ENCODE peak calls at places on chromosomes 7 and 10, in nine cellular contexts. O is body of pancreas, H is A549, I is ovary, F is heart left ventricle, Z is spleen, W is GM12892, M is NB4, L is GM12891. J is an unnamed sample.

GRCh38 chr10:28241766-28242399 is 61.0 kb downstream of the MPP7 start:
- DNase-seq in Z (no peak), O (peak; percentile 29), M (peak; percentile 54), L (peak; percentile 6), H (peak; percentile 43), W (no peak), I (no peak), F (no peak), J (peak; percentile 17)

GRCh38 chr10:22210267-22210666 is 7.5 kb downstream of the EBLN1 start:
- DNase-seq in I (no peak), M (no peak), F (no peak), O (no peak), H (no peak), L (no peak), Z (no peak), W (no peak), J (no peak)

GRCh38 chr7:117810642-117811512 is 62.4 kb downstream of the CTTNBP2 start:
- DNase-seq in W (no peak), O (no peak), H (no peak), Z (no peak), F (no peak), M (no peak), L (no peak), I (no peak), J (no peak)

GRCh38 chr10:96902762-96903358 is 70.8 kb downstream of the LCOR start:
- DNase-seq in W (no peak), F (no peak), H (no peak), M (peak; percentile 19), I (no peak), Z (no peak), L (no peak), O (no peak), J (no peak)

GRCh38 chr10:3820255-3820654 is 35.2 kb upstream of the KLF6 start:
- DNase-seq in O (no peak), H (no peak), F (no peak), Z (no peak), W (no peak), M (no peak), L (no peak), I (no peak), J (no peak)

GRCh38 chr10:122648599-122649428 is 50.8 kb downstream of the C10orf120 start:
- DNase-seq in L (peak; percentile 35), F (no peak), O (peak; percentile 77), Z (peak; percentile 69), H (peak; percentile 30), W (no peak), I (no peak), M (peak; percentile 58), J (peak; percentile 41)

GRCh38 chr10:71632896-71633600 is 86.5 kb downstream of the C10orf105 start:
- DNase-seq in F (no peak), I (no peak), H (no peak), Z (no peak), M (no peak), L (no peak), O (no peak), W (no peak), J (no peak)

GRCh38 chr7:111561659-111561908 is 708 bp downstream of the IMMP2L start:
- DNase-seq in M (no peak), H (no peak), W (no peak), O (peak; percentile 19), Z (no peak), F (no peak), L (no peak), I (peak; percentile 33), J (no peak)

GRCh38 chr10:24541239-24541753 is 182.4 kb downstream of the ARHGAP21 start:
- DNase-seq in H (no peak), W (no peak), L (no peak), F (no peak), I (no peak), Z (no peak), O (peak; percentile 40), M (no peak), J (no peak)

GRCh38 chr7:99380032-99380822 is 5.7 kb downstream of the ARPC1B start:
- DNase-seq in F (no peak), W (no peak), O (no peak), Z (peak; percentile 86), I (no peak), H (no peak), M (peak; percentile 99), L (peak; percentile 37), J (peak; percentile 42)

GRCh38 chr7:72183835-72184234 is 228.3 kb downstream of the CALN1 start:
- DNase-seq in F (no peak), W (no peak), L (no peak), M (peak; percentile 57), Z (no peak), H (no peak), I (no peak), O (no peak), J (no peak)

GRCh38 chr10:122130474-122131110 is 140.5 kb upstream of the BTBD16 start:
- DNase-seq in F (no peak), O (no peak), W (no peak), L (no peak), M (no peak), I (no peak), Z (no peak), H (no peak), J (no peak)

GRCh38 chr7:43660141-43660540 is 69.2 kb downstream of the COA1 start:
- DNase-seq in W (no peak), F (no peak), L (no peak), I (no peak), O (no peak), M (no peak), H (no peak), Z (no peak), J (no peak)

GRCh38 chr7:100366411-100367250 is 6.7 kb upstream of the PILRA start:
- DNase-seq in O (no peak), W (peak; percentile 37), L (no peak), M (peak; percentile 88), Z (peak; percentile 85), F (no peak), I (no peak), H (no peak), J (peak; percentile 41)

GRCh38 chr10:119441151-119441821 is 101.2 kb downstream of the RGS10 start:
- DNase-seq in L (no peak), F (peak; percentile 66), M (no peak), O (no peak), Z (no peak), W (no peak), H (no peak), I (peak; percentile 79), J (no peak)

GRCh38 chr10:110918633-110919348 is at the start of gene BBIP1:
- DNase-seq in F (peak; percentile 98), Z (peak; percentile 99), W (peak; percentile 74), I (peak; percentile 97), M (peak; percentile 100), H (peak; percentile 92), L (peak; percentile 60), O (no peak), J (no peak)

GRCh38 chr10:132666733-132667612 is 119.0 kb downstream of the NKX6-2 start:
- DNase-seq in H (peak; percentile 31), F (no peak), Z (peak; percentile 20), W (no peak), L (no peak), I (no peak), M (no peak), O (no peak), J (no peak)

GRCh38 chr10:79938728-79939380 is 10.1 kb downstream of the SFTPD start:
- DNase-seq in I (no peak), Z (peak; percentile 87), M (peak; percentile 91), O (no peak), F (no peak), L (peak; percentile 30), H (no peak), W (no peak), J (peak; percentile 37)

GRCh38 chr10:14954001-14954770 is at the start of gene DCLRE1C:
- DNase-seq in I (peak; percentile 91), O (peak; percentile 91), W (peak; percentile 82), M (peak; percentile 91), Z (peak; percentile 96), H (peak; percentile 91), L (peak; percentile 76), F (peak; percentile 94), J (peak; percentile 96)
- TF ChIP-seq POLR2A in I (no peak), O (peak; percentile 79), W (peak; percentile 45), M (peak; percentile 88), Z (no peak), H (peak; percentile 77), L (peak; percentile 51), F (no peak), J (peak; percentile 87)

GRCh38 chr7:143284591-143285453 is at the start of gene TMEM139:
- DNase-seq in I (no peak), H (no peak), Z (no peak), M (no peak), W (no peak), O (peak; percentile 82), L (no peak), F (no peak), J (peak; percentile 85)
- TF ChIP-seq POLR2A in I (no peak), H (no peak), Z (no peak), M (no peak), W (no peak), O (peak; percentile 31), L (no peak), F (no peak), J (peak; percentile 48)

DNA sequence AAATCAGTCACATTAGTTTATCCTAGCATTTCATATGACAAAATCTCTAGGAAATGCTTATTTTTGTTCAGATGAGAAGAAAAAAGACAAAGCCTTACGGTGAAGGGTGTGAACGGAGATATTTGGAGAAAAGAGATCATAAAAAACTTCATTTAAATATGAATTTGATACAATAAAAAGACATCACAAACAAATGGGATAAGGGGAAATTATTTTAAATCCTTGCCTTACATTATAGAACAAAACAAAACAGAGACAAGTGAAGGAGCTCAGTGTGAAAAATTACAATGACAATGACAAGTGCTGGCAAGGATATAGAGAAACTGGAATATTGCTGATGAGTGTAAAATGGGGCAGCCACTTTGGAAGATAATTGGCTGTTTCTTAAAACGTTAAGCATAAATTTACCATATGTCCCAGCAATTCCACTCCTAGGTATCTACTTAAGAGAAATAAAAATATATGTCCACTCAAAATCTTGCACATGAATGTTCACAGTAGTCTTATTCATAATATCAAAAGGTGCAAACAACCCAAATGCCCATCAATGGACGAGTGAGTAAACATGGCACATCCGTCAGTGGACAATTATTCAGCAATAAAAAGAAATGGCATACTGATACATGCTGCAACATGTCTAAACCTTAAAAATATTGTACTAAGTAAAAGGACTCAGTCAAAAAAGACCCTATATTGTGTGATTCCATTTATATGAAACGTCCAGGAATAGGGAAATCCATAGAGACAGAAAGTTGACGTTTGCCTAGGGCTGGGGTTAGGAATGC is 66.1 kb upstream of the RAPGEF5 start:
- DNase-seq in L (no peak), O (no peak), I (no peak), Z (no peak), H (no peak), F (no peak), W (no peak), M (no peak), J (no peak)
- TF ChIP-seq POLR2A in L (no peak), O (no peak), I (no peak), Z (no peak), H (no peak), F (no peak), W (no peak), M (no peak), J (no peak)

DNA sequence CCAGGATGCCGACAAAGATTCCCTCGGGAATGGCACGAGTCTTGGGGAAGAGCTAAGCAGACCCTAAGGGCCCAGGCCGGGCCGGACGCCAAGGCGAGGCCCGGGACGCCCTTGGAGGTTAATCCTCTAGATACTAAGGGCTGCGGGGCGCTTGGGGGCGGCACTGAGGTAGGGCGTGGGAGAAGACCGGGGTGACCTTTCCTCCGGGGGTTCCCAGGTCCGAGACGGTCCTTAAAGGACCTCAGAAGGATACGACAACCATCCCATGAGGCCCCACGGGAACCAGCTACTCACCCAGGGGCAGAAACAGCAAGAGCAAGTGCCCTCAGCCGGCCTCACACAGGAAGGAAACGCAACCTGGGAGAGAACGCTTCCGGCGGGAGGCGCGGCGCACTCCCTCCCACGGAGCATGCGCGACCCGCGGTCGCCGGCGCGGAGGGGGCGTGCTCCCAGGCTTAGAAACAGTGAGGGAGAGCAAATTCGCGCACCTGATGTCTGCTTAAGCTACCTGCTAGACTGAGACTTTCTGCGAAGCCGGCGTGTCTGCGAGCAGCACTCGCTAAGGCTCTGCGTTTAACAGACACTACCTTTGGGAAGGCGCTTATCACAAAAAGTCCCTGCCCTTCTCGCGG is at the start of gene ATAD1:
- DNase-seq in W (peak; percentile 59), Z (peak; percentile 96), I (peak; percentile 86), F (peak; percentile 91), M (peak; percentile 96), O (peak; percentile 85), H (peak; percentile 76), L (peak; percentile 54), J (peak; percentile 90)
- TF ChIP-seq POLR2A in W (peak; percentile 93), Z (no peak), I (peak; percentile 32), F (no peak), M (peak; percentile 92), O (peak; percentile 80), H (peak; percentile 63), L (peak; percentile 78), J (peak; percentile 81)

J was measured in transverse colon.